ENCODE peak calls at places on chromosome 1, in nine cellular contexts. One of them, this sample, is unnamed.

GRCh38 chr1:53326598-53327182 is 1.2 kb downstream of the LRP8 start:
- DNase-seq in B cell: no peak
- DNase-seq in T-cell: no peak
- DNase-seq in activated T-cell treated with anti-CD3 and anti-CD28 coated beads, Interleukin-2, amount 50 U/mL, for 24 hours: no peak
- DNase-seq in NCI-H526: no peak
- DNase-seq in A549: peak; percentile 29
- DNase-seq in NCI-H1092 treated with DMSO at 0.1 percent for 48 hours: peak; percentile 32
- DNase-seq in Daoy: no peak
- DNase-seq in prostate gland: no peak
- DNase-seq in this sample: peak; percentile 46

GRCh38 chr1:198281911-198282310 is 125.1 kb downstream of the NEK7 start:
- DNase-seq in B cell: no peak
- DNase-seq in T-cell: no peak
- DNase-seq in activated T-cell treated with anti-CD3 and anti-CD28 coated beads, Interleukin-2, amount 50 U/mL, for 24 hours: no peak
- DNase-seq in NCI-H526: no peak
- DNase-seq in A549: no peak
- DNase-seq in NCI-H1092 treated with DMSO at 0.1 percent for 48 hours: no peak
- DNase-seq in Daoy: no peak
- DNase-seq in prostate gland: no peak
- DNase-seq in this sample: no peak

GRCh38 chr1:230728710-230729392 is 14.9 kb upstream of the AGT start:
- DNase-seq in B cell: no peak
- DNase-seq in T-cell: no peak
- DNase-seq in activated T-cell treated with anti-CD3 and anti-CD28 coated beads, Interleukin-2, amount 50 U/mL, for 24 hours: no peak
- DNase-seq in NCI-H526: no peak
- DNase-seq in A549: no peak
- DNase-seq in NCI-H1092 treated with DMSO at 0.1 percent for 48 hours: peak; percentile 94
- DNase-seq in Daoy: no peak
- DNase-seq in prostate gland: no peak
- DNase-seq in this sample: no peak

GRCh38 chr1:209387969-209388329 is 195.6 kb upstream of the CAMK1G start:
- DNase-seq in B cell: no peak
- DNase-seq in T-cell: no peak
- DNase-seq in activated T-cell treated with anti-CD3 and anti-CD28 coated beads, Interleukin-2, amount 50 U/mL, for 24 hours: no peak
- DNase-seq in NCI-H526: no peak
- DNase-seq in A549: no peak
- DNase-seq in NCI-H1092 treated with DMSO at 0.1 percent for 48 hours: no peak
- DNase-seq in Daoy: peak; percentile 57
- DNase-seq in prostate gland: no peak
- DNase-seq in this sample: peak; percentile 62

GRCh38 chr1:202143768-202144509 is 598 bp downstream of the ARL8A start:
- DNase-seq in B cell: peak; percentile 55
- DNase-seq in T-cell: no peak
- DNase-seq in activated T-cell treated with anti-CD3 and anti-CD28 coated beads, Interleukin-2, amount 50 U/mL, for 24 hours: peak; percentile 69
- DNase-seq in NCI-H526: no peak
- DNase-seq in A549: peak; percentile 35
- DNase-seq in NCI-H1092 treated with DMSO at 0.1 percent for 48 hours: peak; percentile 29
- DNase-seq in Daoy: no peak
- DNase-seq in prostate gland: no peak
- DNase-seq in this sample: peak; percentile 59

GRCh38 chr1:18225236-18225904 is 117.8 kb downstream of the IGSF21 start:
- DNase-seq in B cell: peak; percentile 26
- DNase-seq in T-cell: no peak
- DNase-seq in activated T-cell treated with anti-CD3 and anti-CD28 coated beads, Interleukin-2, amount 50 U/mL, for 24 hours: no peak
- DNase-seq in NCI-H526: no peak
- DNase-seq in A549: no peak
- DNase-seq in NCI-H1092 treated with DMSO at 0.1 percent for 48 hours: peak; percentile 16
- DNase-seq in Daoy: no peak
- DNase-seq in prostate gland: no peak
- DNase-seq in this sample: no peak

GRCh38 chr1:169680377-169681019 is 30.9 kb downstream of the SELL start:
- DNase-seq in B cell: peak; percentile 84
- DNase-seq in T-cell: no peak
- DNase-seq in activated T-cell treated with anti-CD3 and anti-CD28 coated beads, Interleukin-2, amount 50 U/mL, for 24 hours: no peak
- DNase-seq in NCI-H526: no peak
- DNase-seq in A549: no peak
- DNase-seq in NCI-H1092 treated with DMSO at 0.1 percent for 48 hours: no peak
- DNase-seq in Daoy: no peak
- DNase-seq in prostate gland: no peak
- DNase-seq in this sample: no peak

GRCh38 chr1:158196461-158196860 is 15.8 kb downstream of the CD1D start:
- DNase-seq in B cell: no peak
- DNase-seq in T-cell: no peak
- DNase-seq in activated T-cell treated with anti-CD3 and anti-CD28 coated beads, Interleukin-2, amount 50 U/mL, for 24 hours: no peak
- DNase-seq in NCI-H526: no peak
- DNase-seq in A549: no peak
- DNase-seq in NCI-H1092 treated with DMSO at 0.1 percent for 48 hours: no peak
- DNase-seq in Daoy: no peak
- DNase-seq in prostate gland: no peak
- DNase-seq in this sample: no peak